ENCODE peak calls at places on chromosomes 16 and 17, in seven cellular contexts. One of them, this sample, is unnamed.

GRCh38 chr16:28317040-28317880 is 24.9 kb downstream of the SBK1 start:
- DNase-seq in upper lobe of right lung: peak
- DNase-seq in GM23338: peak
- DNase-seq in left ventricle myocardium inferior: peak
- DNase-seq in prostate gland: peak
- DNase-seq in transverse colon: peak
- DNase-seq in heart left ventricle: peak
- DNase-seq in this sample: peak

GRCh38 chr17:46741122-46741725 is 77.3 kb downstream of the WNT3 start:
- DNase-seq in transverse colon: no peak
- DNase-seq in GM23338: no peak
- DNase-seq in left ventricle myocardium inferior: no peak
- DNase-seq in prostate gland: no peak
- DNase-seq in heart left ventricle: no peak
- DNase-seq in upper lobe of right lung: no peak
- DNase-seq in this sample: no peak

GRCh38 chr16:72530434-72530833 is 358.5 kb upstream of the PMFBP1 start:
- DNase-seq in GM23338: peak
- DNase-seq in heart left ventricle: no peak
- DNase-seq in left ventricle myocardium inferior: no peak
- DNase-seq in transverse colon: no peak
- DNase-seq in prostate gland: no peak
- DNase-seq in upper lobe of right lung: no peak
- DNase-seq in this sample: no peak

GRCh38 chr16:50121721-50122445 is 31.2 kb upstream of the TENT4B start:
- DNase-seq in upper lobe of right lung: no peak
- DNase-seq in heart left ventricle: no peak
- DNase-seq in GM23338: peak
- DNase-seq in transverse colon: no peak
- DNase-seq in left ventricle myocardium inferior: no peak
- DNase-seq in prostate gland: no peak
- DNase-seq in this sample: no peak

GRCh38 chr17:16438557-16439302 is 23.4 kb downstream of the TRPV2 start:
- DNase-seq in left ventricle myocardium inferior: peak
- DNase-seq in upper lobe of right lung: peak
- DNase-seq in prostate gland: peak
- DNase-seq in transverse colon: peak
- DNase-seq in heart left ventricle: peak
- DNase-seq in GM23338: peak
- DNase-seq in this sample: peak

GRCh38 chr17:65027305-65027704 is 29.2 kb downstream of the GNA13 start:
- DNase-seq in heart left ventricle: no peak
- DNase-seq in left ventricle myocardium inferior: no peak
- DNase-seq in upper lobe of right lung: no peak
- DNase-seq in prostate gland: no peak
- DNase-seq in GM23338: peak
- DNase-seq in transverse colon: no peak
- DNase-seq in this sample: peak

GRCh38 chr17:75681289-75681688 is 14.2 kb downstream of the SAP30BP start:
- DNase-seq in heart left ventricle: no peak
- DNase-seq in prostate gland: no peak
- DNase-seq in upper lobe of right lung: no peak
- DNase-seq in GM23338: no peak
- DNase-seq in left ventricle myocardium inferior: no peak
- DNase-seq in transverse colon: no peak
- DNase-seq in this sample: peak

GRCh38 chr16:80536246-80536645 is 4.5 kb upstream of the DYNLRB2 start:
- DNase-seq in transverse colon: no peak
- DNase-seq in upper lobe of right lung: no peak
- DNase-seq in prostate gland: no peak
- DNase-seq in heart left ventricle: no peak
- DNase-seq in left ventricle myocardium inferior: no peak
- DNase-seq in GM23338: no peak
- DNase-seq in this sample: no peak

GRCh38 chr17:75218121-75218520 is 12.6 kb downstream of the NUP85 start:
- DNase-seq in prostate gland: no peak
- DNase-seq in upper lobe of right lung: no peak
- DNase-seq in transverse colon: no peak
- DNase-seq in GM23338: no peak
- DNase-seq in left ventricle myocardium inferior: no peak
- DNase-seq in heart left ventricle: no peak
- DNase-seq in this sample: no peak

GRCh38 chr17:42341568-42341967 is 46.7 kb downstream of the STAT3 start:
- DNase-seq in prostate gland: no peak
- DNase-seq in left ventricle myocardium inferior: no peak
- DNase-seq in GM23338: no peak
- DNase-seq in transverse colon: no peak
- DNase-seq in heart left ventricle: no peak
- DNase-seq in upper lobe of right lung: no peak
- DNase-seq in this sample: no peak

GRCh38 chr17:30821751-30822723 is 2.5 kb downstream of the CRLF3 start:
- DNase-seq in left ventricle myocardium inferior: no peak
- DNase-seq in prostate gland: no peak
- DNase-seq in heart left ventricle: no peak
- DNase-seq in upper lobe of right lung: no peak
- DNase-seq in transverse colon: no peak
- DNase-seq in GM23338: peak
- DNase-seq in this sample: no peak

GRCh38 chr17:2511462-2512369 is at the start of gene METTL16:
- DNase-seq in transverse colon: peak
- DNase-seq in left ventricle myocardium inferior: peak
- DNase-seq in GM23338: peak
- DNase-seq in prostate gland: peak
- DNase-seq in heart left ventricle: peak
- DNase-seq in upper lobe of right lung: peak
- DNase-seq in this sample: peak

GRCh38 chr17:2050246-2050866 is 4.5 kb upstream of the HIC1 start:
- DNase-seq in heart left ventricle: peak
- DNase-seq in transverse colon: peak
- DNase-seq in left ventricle myocardium inferior: peak
- DNase-seq in upper lobe of right lung: peak
- DNase-seq in GM23338: peak
- DNase-seq in prostate gland: peak
- DNase-seq in this sample: peak

DNA sequence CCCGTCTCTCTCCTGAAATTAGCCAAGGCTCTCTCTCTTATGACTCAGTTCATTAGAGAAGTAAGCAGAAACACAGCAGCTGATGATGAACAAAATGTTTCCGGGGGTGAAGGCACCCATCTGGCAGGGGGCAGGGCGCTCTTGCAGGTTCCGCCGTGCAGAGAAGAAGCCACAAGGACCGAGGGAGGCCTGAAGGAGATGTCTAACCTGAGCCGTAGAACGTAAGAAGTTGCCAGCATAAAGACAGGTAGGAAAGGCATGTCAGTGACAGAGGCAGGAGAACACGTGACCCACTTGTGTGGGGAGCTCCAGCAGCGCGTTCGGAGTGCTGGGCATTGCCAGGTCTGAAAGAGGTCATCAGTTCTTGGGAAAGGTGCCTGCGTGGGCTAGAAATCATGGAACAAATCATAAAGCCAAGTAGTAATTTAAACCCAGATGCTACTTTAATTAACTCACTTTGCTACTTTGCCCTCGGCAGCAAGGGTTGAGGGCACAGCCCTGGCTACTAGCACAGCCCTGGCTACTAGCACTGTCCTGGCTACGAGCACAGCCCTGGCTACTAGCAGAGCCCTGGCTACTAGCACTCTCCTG is 198.6 kb downstream of the RPTOR start:
- DNase-seq in transverse colon: no peak
- DNase-seq in upper lobe of right lung: no peak
- DNase-seq in left ventricle myocardium inferior: no peak
- DNase-seq in GM23338: no peak
- DNase-seq in heart left ventricle: peak
- DNase-seq in prostate gland: no peak
- DNase-seq in this sample: no peak
- H3K4me3 ChIP-seq in transverse colon: no peak
- H3K4me3 ChIP-seq in upper lobe of right lung: no peak
- H3K4me3 ChIP-seq in left ventricle myocardium inferior: no peak
- H3K4me3 ChIP-seq in GM23338: no peak
- H3K4me3 ChIP-seq in heart left ventricle: no peak
- H3K4me3 ChIP-seq in prostate gland: no peak
- H3K4me3 ChIP-seq in this sample: no peak

DNA sequence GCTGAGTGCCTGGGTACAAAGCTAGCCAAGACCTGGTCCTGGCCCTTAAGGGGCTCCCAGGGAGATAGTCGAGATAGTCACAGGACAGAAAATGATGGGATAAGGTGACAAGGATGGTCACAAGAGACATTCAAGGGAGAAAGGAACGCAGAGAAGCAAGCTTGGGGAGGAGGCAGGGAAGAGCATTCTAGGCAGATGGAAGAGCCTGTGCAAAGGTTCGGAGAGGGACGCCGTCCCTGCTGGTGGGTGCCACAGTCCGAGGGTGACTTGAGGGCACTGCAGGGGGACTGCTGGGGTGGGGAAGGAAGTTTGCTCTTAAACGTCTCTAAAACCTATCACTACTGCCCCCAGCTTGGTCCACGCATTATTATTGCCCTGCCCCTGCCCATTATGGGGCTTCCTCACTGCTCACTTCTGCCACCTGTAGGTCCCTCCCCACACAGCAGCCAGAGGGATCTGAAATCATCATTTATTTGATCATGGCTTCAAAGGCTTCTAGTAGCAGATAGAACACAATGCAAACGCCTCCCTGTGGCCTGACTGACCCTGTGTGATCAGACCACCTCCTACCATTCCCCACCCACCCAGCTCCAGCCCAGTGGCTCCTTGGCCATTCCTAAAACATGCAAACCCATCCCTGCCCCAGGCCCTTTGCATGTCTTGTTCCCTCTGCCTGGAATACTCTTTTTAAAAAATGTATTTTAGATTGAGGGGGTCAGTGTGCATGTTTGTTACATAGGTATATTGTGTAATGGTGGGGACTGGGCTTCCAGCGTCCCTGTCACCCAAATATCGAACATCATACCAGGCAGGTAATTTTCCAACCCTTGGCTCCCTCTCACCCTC is 60.3 kb downstream of the RMI2 start:
- DNase-seq in GM23338: peak
- DNase-seq in prostate gland: no peak
- DNase-seq in left ventricle myocardium inferior: no peak
- DNase-seq in heart left ventricle: peak
- DNase-seq in upper lobe of right lung: no peak
- DNase-seq in transverse colon: peak
- DNase-seq in this sample: peak
- TF ChIP-seq CTCF in GM23338: peak
- TF ChIP-seq CTCF in prostate gland: no peak
- TF ChIP-seq CTCF in left ventricle myocardium inferior: peak
- TF ChIP-seq CTCF in heart left ventricle: peak
- TF ChIP-seq CTCF in upper lobe of right lung: peak
- TF ChIP-seq CTCF in transverse colon: peak
- TF ChIP-seq CTCF in this sample: peak

GRCh38 chr17:57234252-57235092 is 21.9 kb upstream of the MSI2 start:
- DNase-seq in upper lobe of right lung: no peak
- DNase-seq in heart left ventricle: no peak
- DNase-seq in prostate gland: no peak
- DNase-seq in left ventricle myocardium inferior: no peak
- DNase-seq in transverse colon: no peak
- DNase-seq in GM23338: peak
- DNase-seq in this sample: no peak

GRCh38 chr17:57236686-57237299 is 19.5 kb upstream of the MSI2 start:
- DNase-seq in prostate gland: no peak
- DNase-seq in heart left ventricle: no peak
- DNase-seq in upper lobe of right lung: no peak
- DNase-seq in GM23338: no peak
- DNase-seq in left ventricle myocardium inferior: no peak
- DNase-seq in transverse colon: no peak
- DNase-seq in this sample: no peak

DNA sequence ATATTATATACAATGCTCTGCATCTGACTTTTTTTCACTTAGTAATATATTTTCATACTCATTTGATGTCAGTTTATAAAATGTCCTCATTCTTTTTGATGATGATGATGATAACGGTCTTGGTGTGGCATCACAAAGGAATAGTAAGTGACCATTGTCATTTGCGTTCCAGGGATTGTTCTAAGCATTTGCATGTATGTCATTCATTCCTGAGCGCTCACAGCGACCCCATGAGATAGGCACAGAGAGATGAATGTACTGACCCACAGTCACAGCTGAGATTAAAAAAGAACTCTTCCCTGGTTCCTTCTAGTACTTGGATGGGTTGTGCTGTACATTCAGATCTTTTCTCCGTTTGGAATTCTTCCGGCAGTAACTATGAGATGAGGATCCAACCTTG is 21.2 kb upstream of the MSI2 start:
- DNase-seq in left ventricle myocardium inferior: no peak
- DNase-seq in heart left ventricle: no peak
- DNase-seq in upper lobe of right lung: no peak
- DNase-seq in transverse colon: no peak
- DNase-seq in GM23338: peak
- DNase-seq in prostate gland: no peak
- DNase-seq in this sample: no peak
- H3K4me3 ChIP-seq in left ventricle myocardium inferior: no peak
- H3K4me3 ChIP-seq in heart left ventricle: no peak
- H3K4me3 ChIP-seq in upper lobe of right lung: no peak
- H3K4me3 ChIP-seq in transverse colon: no peak
- H3K4me3 ChIP-seq in GM23338: no peak
- H3K4me3 ChIP-seq in prostate gland: no peak
- H3K4me3 ChIP-seq in this sample: no peak

GRCh38 chr17:15143524-15143923 is 121.6 kb downstream of the PMP22 start:
- DNase-seq in prostate gland: no peak
- DNase-seq in left ventricle myocardium inferior: no peak
- DNase-seq in heart left ventricle: no peak
- DNase-seq in transverse colon: no peak
- DNase-seq in GM23338: peak
- DNase-seq in upper lobe of right lung: no peak
- DNase-seq in this sample: no peak
- TF ChIP-seq CTCF in prostate gland: no peak
- TF ChIP-seq CTCF in left ventricle myocardium inferior: no peak
- TF ChIP-seq CTCF in heart left ventricle: no peak
- TF ChIP-seq CTCF in transverse colon: no peak
- TF ChIP-seq CTCF in GM23338: peak
- TF ChIP-seq CTCF in upper lobe of right lung: no peak
- TF ChIP-seq CTCF in this sample: no peak

GRCh38 chr17:6159541-6160187 is 89.5 kb downstream of the WSCD1 start:
- DNase-seq in heart left ventricle: no peak
- DNase-seq in upper lobe of right lung: peak
- DNase-seq in prostate gland: no peak
- DNase-seq in left ventricle myocardium inferior: no peak
- DNase-seq in transverse colon: no peak
- DNase-seq in GM23338: no peak
- DNase-seq in this sample: no peak
- H3K4me3 ChIP-seq in heart left ventricle: no peak
- H3K4me3 ChIP-seq in upper lobe of right lung: no peak
- H3K4me3 ChIP-seq in prostate gland: no peak
- H3K4me3 ChIP-seq in left ventricle myocardium inferior: no peak
- H3K4me3 ChIP-seq in transverse colon: no peak
- H3K4me3 ChIP-seq in GM23338: no peak
- H3K4me3 ChIP-seq in this sample: no peak

GRCh38 chr17:50636804-50637195 is 2.1 kb downstream of the ABCC3 start:
- DNase-seq in upper lobe of right lung: no peak
- DNase-seq in GM23338: no peak
- DNase-seq in prostate gland: no peak
- DNase-seq in left ventricle myocardium inferior: no peak
- DNase-seq in transverse colon: no peak
- DNase-seq in heart left ventricle: no peak
- DNase-seq in this sample: no peak
- TF ChIP-seq CTCF in upper lobe of right lung: no peak
- TF ChIP-seq CTCF in GM23338: no peak
- TF ChIP-seq CTCF in prostate gland: no peak
- TF ChIP-seq CTCF in left ventricle myocardium inferior: no peak
- TF ChIP-seq CTCF in transverse colon: no peak
- TF ChIP-seq CTCF in heart left ventricle: no peak
- TF ChIP-seq CTCF in this sample: no peak